ENCODE peak calls at places on chromosomes 5 and 9, in eight cellular contexts. E, O, V, I, N, S, R and G are unnamed samples.

GRCh38 chr9:98215821-98216220 is 23.4 kb upstream of the CORO2A start:
- DNase-seq in E (no peak), O (peak), V (no peak), I (no peak), N (no peak), S (no peak), R (no peak), G (no peak)

GRCh38 chr5:68795190-68795589 is 298.6 kb upstream of the SLC30A5 start:
- DNase-seq in E (no peak), O (no peak), V (no peak), I (no peak), N (no peak), S (no peak), R (no peak), G (no peak)

GRCh38 chr5:122982376-122982775 is 54.1 kb downstream of the PPIC start:
- DNase-seq in E (no peak), O (no peak), V (no peak), I (no peak), N (no peak), S (no peak), R (no peak), G (no peak)

GRCh38 chr5:135391123-135391868 is 7.7 kb downstream of the MACROH2A1 start:
- DNase-seq in E (peak), O (no peak), V (no peak), I (no peak), N (no peak), S (no peak), R (peak), G (no peak)

GRCh38 chr5:79297661-79298060 is 61.7 kb downstream of the JMY start:
- DNase-seq in E (no peak), O (no peak), V (no peak), I (no peak), N (no peak), S (no peak), R (no peak), G (no peak)

GRCh38 chr9:34996905-34997279 is 7.3 kb downstream of the DNAJB5 start:
- DNase-seq in E (no peak), O (no peak), V (no peak), I (no peak), N (no peak), S (no peak), R (no peak), G (no peak)

GRCh38 chr5:65742565-65743231 is 20.7 kb downstream of the NLN start:
- DNase-seq in E (peak), O (no peak), V (peak), I (no peak), N (no peak), S (no peak), R (peak), G (no peak)

GRCh38 chr5:131109540-131110255 is 55.4 kb downstream of the HINT1 start:
- DNase-seq in E (peak), O (peak), V (peak), I (no peak), N (no peak), S (no peak), R (peak), G (no peak)

GRCh38 chr5:10607666-10608442 is 44.0 kb downstream of the ANKRD33B start:
- DNase-seq in E (peak), O (no peak), V (peak), I (no peak), N (peak), S (peak), R (no peak), G (no peak)

GRCh38 chr9:121954477-121955175 is 138.5 kb downstream of the TTLL11 start:
- DNase-seq in E (peak), O (no peak), V (no peak), I (peak), N (no peak), S (peak), R (no peak), G (no peak)

GRCh38 chr5:34494111-34494755 is 161.9 kb upstream of the RAI14 start:
- DNase-seq in E (peak), O (no peak), V (no peak), I (no peak), N (no peak), S (no peak), R (peak), G (no peak)

GRCh38 chr5:40937064-40937463 is 27.8 kb downstream of the C7 start:
- DNase-seq in E (no peak), O (no peak), V (no peak), I (no peak), N (no peak), S (no peak), R (no peak), G (no peak)

GRCh38 chr9:35869621-35870216 is 482 bp downstream of the OR13J1 start:
- DNase-seq in E (no peak), O (no peak), V (peak), I (no peak), N (no peak), S (no peak), R (no peak), G (no peak)

GRCh38 chr5:131382407-131383395 is 118.8 kb downstream of the CDC42SE2 start:
- DNase-seq in E (peak), O (no peak), V (peak), I (no peak), N (no peak), S (no peak), R (no peak), G (no peak)

GRCh38 chr9:133490865-133491655 is 12.2 kb upstream of the SLC2A6 start:
- DNase-seq in E (no peak), O (no peak), V (no peak), I (no peak), N (no peak), S (no peak), R (no peak), G (no peak)

GRCh38 chr9:130174920-130175321 is 2.7 kb downstream of the NCS1 start:
- DNase-seq in E (no peak), O (no peak), V (no peak), I (no peak), N (no peak), S (no peak), R (no peak), G (no peak)

GRCh38 chr5:105350406-105351140 is 1788.0 kb upstream of the NUDT12 start:
- DNase-seq in E (no peak), O (no peak), V (no peak), I (no peak), N (no peak), S (no peak), R (no peak), G (no peak)

GRCh38 chr9:131744715-131745201 is 4.9 kb upstream of the RAPGEF1 start:
- DNase-seq in E (no peak), O (no peak), V (no peak), I (no peak), N (no peak), S (no peak), R (no peak), G (no peak)

GRCh38 chr9:112020680-112021596 is 124.3 kb downstream of the UGCG start:
- DNase-seq in E (peak), O (no peak), V (peak), I (no peak), N (no peak), S (no peak), R (no peak), G (no peak)

GRCh38 chr5:36641416-36641815 is 35.0 kb downstream of the SLC1A3 start:
- DNase-seq in E (no peak), O (no peak), V (no peak), I (no peak), N (no peak), S (no peak), R (no peak), G (no peak)

GRCh38 chr5:107772418-107773310 is 101.9 kb upstream of the EFNA5 start:
- DNase-seq in E (no peak), O (no peak), V (no peak), I (no peak), N (no peak), S (no peak), R (no peak), G (no peak)

GRCh38 chr5:138246334-138246733 is 28.1 kb downstream of the GFRA3 start:
- DNase-seq in E (no peak), O (no peak), V (no peak), I (no peak), N (no peak), S (no peak), R (no peak), G (no peak)

GRCh38 chr5:159511570-159511969 is 181.3 kb upstream of the IL12B start:
- DNase-seq in E (peak), O (no peak), V (peak), I (no peak), N (no peak), S (no peak), R (no peak), G (no peak)

GRCh38 chr5:45799388-45799787 is 103.2 kb upstream of the HCN1 start:
- DNase-seq in E (no peak), O (no peak), V (no peak), I (no peak), N (no peak), S (no peak), R (no peak), G (no peak)

GRCh38 chr5:45795458-45795857 is 99.3 kb upstream of the HCN1 start:
- DNase-seq in E (no peak), O (no peak), V (no peak), I (no peak), N (no peak), S (no peak), R (no peak), G (no peak)

GRCh38 chr5:45793638-45794532 is 97.7 kb upstream of the HCN1 start:
- DNase-seq in E (no peak), O (no peak), V (no peak), I (no peak), N (no peak), S (no peak), R (no peak), G (no peak)

GRCh38 chr5:45800331-45800730 is 104.2 kb upstream of the HCN1 start:
- DNase-seq in E (no peak), O (no peak), V (no peak), I (no peak), N (no peak), S (no peak), R (no peak), G (no peak)

GRCh38 chr5:45796959-45797553 is 100.9 kb upstream of the HCN1 start:
- DNase-seq in E (no peak), O (no peak), V (no peak), I (no peak), N (no peak), S (no peak), R (no peak), G (no peak)
- TF ChIP-seq CTCF in E (peak), O (peak), V (peak), I (no peak), N (no peak), S (no peak), R (peak), G (peak)

GRCh38 chr9:83935276-83935890 is 14.2 kb upstream of the KIF27 start:
- DNase-seq in E (peak), O (no peak), V (peak), I (no peak), N (no peak), S (no peak), R (peak), G (no peak)

GRCh38 chr9:83934569-83935275 is 13.5 kb upstream of the KIF27 start:
- DNase-seq in E (peak), O (no peak), V (peak), I (no peak), N (no peak), S (no peak), R (peak), G (no peak)

GRCh38 chr9:83936523-83936922 is 15.3 kb upstream of the KIF27 start:
- DNase-seq in E (no peak), O (no peak), V (peak), I (no peak), N (no peak), S (no peak), R (no peak), G (no peak)

GRCh38 chr9:83940590-83941303 is 19.5 kb upstream of the KIF27 start:
- DNase-seq in E (no peak), O (no peak), V (no peak), I (no peak), N (no peak), S (no peak), R (no peak), G (no peak)

GRCh38 chr9:83937861-83938455 is 16.7 kb upstream of the KIF27 start:
- DNase-seq in E (peak), O (peak), V (peak), I (no peak), N (no peak), S (no peak), R (no peak), G (no peak)
- TF ChIP-seq CTCF in E (peak), O (peak), V (peak), I (peak), N (peak), S (peak), R (peak), G (peak)

GRCh38 chr9:88990721-88991065 is 575 bp upstream of the S1PR3 start:
- DNase-seq in E (no peak), O (no peak), V (no peak), I (no peak), N (no peak), S (no peak), R (no peak), G (peak)

GRCh38 chr9:88989961-88990570 is 1.2 kb upstream of the S1PR3 start:
- DNase-seq in E (no peak), O (no peak), V (no peak), I (no peak), N (no peak), S (no peak), R (no peak), G (no peak)

GRCh38 chr9:88993327-88993726 is 2.1 kb downstream of the S1PR3 start:
- DNase-seq in E (no peak), O (no peak), V (no peak), I (no peak), N (no peak), S (no peak), R (no peak), G (no peak)

GRCh38 chr9:88992556-88992955 is 1.3 kb downstream of the S1PR3 start:
- DNase-seq in E (peak), O (no peak), V (no peak), I (no peak), N (no peak), S (no peak), R (no peak), G (no peak)

GRCh38 chr9:88991066-88992030 is at the start of gene S1PR3:
- DNase-seq in E (peak), O (peak), V (peak), I (no peak), N (peak), S (no peak), R (no peak), G (peak)
- TF ChIP-seq CTCF in E (no peak), O (peak), V (no peak), I (no peak), N (no peak), S (no peak), R (no peak), G (peak)

DNA sequence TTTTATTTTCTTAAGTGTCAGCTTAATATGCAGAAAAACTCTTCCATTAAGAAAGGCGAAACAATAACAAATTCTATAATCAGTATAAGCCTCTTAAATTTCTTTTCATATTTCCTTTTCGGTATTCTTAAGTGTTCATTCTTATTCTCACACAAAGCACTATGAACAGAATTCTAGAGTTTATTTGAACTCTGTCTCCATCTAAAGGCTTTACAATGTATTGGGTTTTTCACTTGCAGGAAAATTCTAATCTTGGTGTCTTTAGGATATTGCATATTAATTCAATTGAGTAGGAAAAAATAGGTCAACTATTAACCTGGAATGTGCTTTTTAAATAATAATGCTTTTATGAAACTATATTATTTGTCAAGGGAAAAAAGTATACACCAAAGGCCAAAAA is 166.6 kb downstream of the SLF1 start:
- DNase-seq in E (no peak), O (no peak), V (no peak), I (no peak), N (no peak), S (no peak), R (no peak), G (no peak)
- TF ChIP-seq CTCF in E (peak), O (peak), V (no peak), I (no peak), N (no peak), S (no peak), R (peak), G (peak)

GRCh38 chr9:137878146-137878941 is 762 bp downstream of the CACNA1B start:
- DNase-seq in E (peak), O (peak), V (no peak), I (no peak), N (no peak), S (no peak), R (no peak), G (peak)
- TF ChIP-seq CTCF in E (no peak), O (no peak), V (no peak), I (no peak), N (no peak), S (no peak), R (no peak), G (peak)